ENCODE peak calls at places on chromosomes 12 and 14, in five cellular contexts. B, W, P, S and R are unnamed samples.

GRCh38 chr12:130590685-130591084 is 125.4 kb downstream of the RIMBP2 start:
- DNase-seq in B (no peak), W (no peak), P (no peak), S (no peak), R (no peak)

GRCh38 chr12:59861635-59862034 is 265.8 kb downstream of the SLC16A7 start:
- DNase-seq in B (no peak), W (no peak), P (no peak), S (no peak), R (no peak)

GRCh38 chr14:22906073-22906472 is 12.9 kb downstream of the RBM23 start:
- DNase-seq in B (no peak), W (no peak), P (no peak), S (no peak), R (no peak)

GRCh38 chr12:16056910-16057309 is 145.8 kb downstream of the DERA start:
- DNase-seq in B (no peak), W (no peak), P (no peak), S (no peak), R (no peak)

GRCh38 chr14:70394674-70395073 is 22.2 kb downstream of the SYNJ2BP start:
- DNase-seq in B (no peak), W (no peak), P (no peak), S (no peak), R (no peak)

GRCh38 chr12:4056910-4057845 is 184.0 kb upstream of the PARP11 start:
- DNase-seq in B (no peak), W (no peak), P (no peak), S (no peak), R (no peak)

GRCh38 chr14:96349286-96350075 is 13.7 kb downstream of the ATG2B start:
- DNase-seq in B (no peak), W (no peak), P (no peak), S (no peak), R (peak)

GRCh38 chr12:58889557-58889956 is 30.7 kb downstream of the LRIG3 start:
- DNase-seq in B (no peak), W (no peak), P (no peak), S (no peak), R (no peak)

GRCh38 chr12:58314610-58315009 is 373.2 kb downstream of the ATP23 start:
- DNase-seq in B (no peak), W (no peak), P (no peak), S (no peak), R (peak)

GRCh38 chr12:88058719-88059077 is 29.5 kb upstream of the C12orf50 start:
- DNase-seq in B (no peak), W (no peak), P (no peak), S (no peak), R (peak)

GRCh38 chr12:108401964-108402363 is 62.9 kb upstream of the CMKLR1 start:
- DNase-seq in B (no peak), W (no peak), P (no peak), S (no peak), R (no peak)

GRCh38 chr12:121239335-121239678 is 29.4 kb downstream of the P2RX4 start:
- DNase-seq in B (no peak), W (no peak), P (no peak), S (no peak), R (no peak)
- H3K4me3 ChIP-seq in B (no peak), W (peak), P (no peak), S (no peak), R (no peak)

GRCh38 chr12:92416385-92416812 is 270.8 kb upstream of the BTG1 start:
- DNase-seq in B (no peak), W (no peak), P (no peak), S (no peak), R (no peak)

GRCh38 chr12:92421042-92421441 is 275.4 kb upstream of the BTG1 start:
- DNase-seq in B (no peak), W (no peak), P (no peak), S (no peak), R (no peak)

GRCh38 chr12:92419201-92419600 is 273.6 kb upstream of the BTG1 start:
- DNase-seq in B (no peak), W (no peak), P (no peak), S (no peak), R (no peak)

GRCh38 chr12:92414383-92415065 is 268.9 kb upstream of the BTG1 start:
- DNase-seq in B (no peak), W (no peak), P (no peak), S (no peak), R (peak)

GRCh38 chr12:92417343-92417742 is 271.7 kb upstream of the BTG1 start:
- DNase-seq in B (no peak), W (no peak), P (no peak), S (no peak), R (no peak)
- TF ChIP-seq CTCF in B (no peak), W (no peak), P (no peak), S (no peak), R (no peak)

GRCh38 chr12:26032719-26033241 is 74.3 kb downstream of the RASSF8 start:
- DNase-seq in B (no peak), W (no peak), P (peak), S (no peak), R (peak)
- H3K4me3 ChIP-seq in B (no peak), W (no peak), P (no peak), S (no peak), R (no peak)

GRCh38 chr12:1870086-1870485 is 48.4 kb downstream of the CACNA2D4 start:
- DNase-seq in B (no peak), W (no peak), P (no peak), S (no peak), R (no peak)

GRCh38 chr12:1870998-1871917 is 47.2 kb downstream of the CACNA2D4 start:
- DNase-seq in B (no peak), W (no peak), P (no peak), S (no peak), R (no peak)

GRCh38 chr12:1872448-1872847 is 46.0 kb downstream of the CACNA2D4 start:
- DNase-seq in B (no peak), W (no peak), P (no peak), S (no peak), R (no peak)

GRCh38 chr12:1875608-1876007 is 42.8 kb downstream of the CACNA2D4 start:
- DNase-seq in B (no peak), W (no peak), P (no peak), S (no peak), R (no peak)

GRCh38 chr12:1873531-1874149 is 44.8 kb downstream of the CACNA2D4 start:
- DNase-seq in B (no peak), W (no peak), P (no peak), S (no peak), R (no peak)
- TF ChIP-seq CTCF in B (no peak), W (no peak), P (no peak), S (no peak), R (no peak)

DNA sequence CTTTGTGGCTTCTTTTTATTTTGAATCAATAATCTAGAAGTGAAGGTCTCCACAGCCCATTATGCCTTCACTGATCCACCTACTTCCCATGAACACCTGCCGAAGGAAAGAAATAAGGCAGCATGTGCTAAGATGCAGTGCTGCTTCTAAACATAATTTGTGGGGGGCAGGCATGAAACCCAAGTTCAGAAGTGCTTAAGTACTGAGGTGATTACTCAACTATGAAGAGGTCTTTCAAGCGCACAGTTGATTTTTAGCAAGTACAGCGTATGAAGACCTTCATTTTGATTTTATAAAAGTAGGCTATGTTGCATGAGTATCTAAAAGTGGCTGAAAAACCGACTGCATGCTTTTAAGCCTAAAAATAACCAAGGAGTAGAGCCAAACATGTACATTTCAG is 29.5 kb downstream of the KICS2 start:
- DNase-seq in B (no peak), W (no peak), P (no peak), S (no peak), R (no peak)
- H3K4me3 ChIP-seq in B (no peak), W (no peak), P (no peak), S (no peak), R (no peak)

DNA sequence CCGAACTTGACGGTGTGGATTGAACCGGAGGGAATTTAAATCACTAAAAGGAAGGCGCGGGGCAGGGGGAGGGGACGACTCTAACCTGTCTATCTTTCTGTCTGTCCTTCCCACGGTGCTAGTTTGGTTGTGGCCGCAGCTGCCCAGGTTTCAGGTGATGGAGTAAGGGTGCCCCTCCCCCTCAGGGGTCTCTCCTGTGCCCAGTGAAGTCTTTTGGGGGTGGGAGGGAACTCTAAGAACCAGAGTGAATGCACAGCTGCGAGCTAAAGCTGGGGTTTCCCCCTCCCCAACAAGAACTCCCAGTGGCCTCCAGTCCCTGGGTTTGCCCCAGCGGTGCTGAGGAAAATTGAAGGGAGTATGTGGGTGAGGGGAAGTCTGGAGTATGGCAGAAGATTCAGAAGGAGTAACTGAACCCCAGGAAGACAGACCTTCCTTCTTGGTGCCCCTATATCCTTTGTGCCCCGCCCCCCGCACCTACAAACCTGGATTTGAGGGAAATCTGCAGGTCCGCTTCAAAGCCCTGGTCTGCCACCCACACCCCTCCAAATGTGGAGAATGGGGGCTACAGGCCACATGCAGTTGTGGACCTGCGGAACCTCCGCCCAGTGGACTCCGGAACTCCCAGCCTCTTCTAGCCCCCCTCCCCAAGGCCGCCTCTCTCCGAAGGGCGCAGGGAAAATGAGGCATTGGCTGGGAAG is 3.6 kb upstream of the HOXC9 start:
- DNase-seq in B (no peak), W (no peak), P (no peak), S (no peak), R (no peak)
- TF ChIP-seq CTCF in B (no peak), W (no peak), P (no peak), S (no peak), R (no peak)

GRCh38 chr14:106044515-106044914 is 518.1 kb downstream of the TMEM121 start:
- DNase-seq in B (no peak), W (no peak), P (no peak), S (no peak), R (no peak)
- H3K4me3 ChIP-seq in B (no peak), W (no peak), P (no peak), S (no peak), R (no peak)

GRCh38 chr12:124685689-124685993 is 118.2 kb upstream of the NCOR2 start:
- DNase-seq in B (no peak), W (no peak), P (no peak), S (no peak), R (no peak)
- TF ChIP-seq CTCF in B (no peak), W (no peak), P (no peak), S (no peak), R (no peak)